ENCODE peak calls at places on chromosome 3, in ten cellular contexts. H is fibroblast of mammary gland, V is BE2C, R is Calu3, D is tibial artery, X is type B pancreatic cell, Y is breast epithelium, G is pancreas, O is natural killer cell, M is mammary epithelial cell. Q is an unnamed sample.

GRCh38 chr3:50008931-50009330 is 69.0 kb downstream of the RBM6 start:
- DNase-seq in M (peak), R (no peak), X (no peak), D (no peak), G (no peak), V (no peak), H (peak), Y (no peak), O (no peak), Q (no peak)

GRCh38 chr3:108183178-108183577 is 39.0 kb downstream of the IFT57 start:
- DNase-seq in O (no peak), V (no peak), G (no peak), D (no peak), Y (no peak), M (no peak), H (peak), X (no peak), R (no peak), Q (no peak)

GRCh38 chr3:193655827-193656433 is 62.9 kb downstream of the OPA1 start:
- DNase-seq in X (no peak), O (no peak), H (no peak), V (no peak), R (no peak), D (no peak), Y (no peak), M (no peak), G (no peak), Q (no peak)

GRCh38 chr3:142976621-142977398 is 13.3 kb upstream of the PAQR9 start:
- DNase-seq in G (peak), V (peak), O (no peak), D (peak), H (peak), Y (peak), M (peak), R (peak), X (no peak), Q (peak)

GRCh38 chr3:197522881-197523342 is 32.9 kb downstream of the BDH1 start:
- DNase-seq in M (no peak), G (no peak), V (no peak), D (no peak), H (peak), X (no peak), R (no peak), Y (peak), O (no peak), Q (no peak)

GRCh38 chr3:140292684-140293083 is 357.7 kb downstream of the CLSTN2 start:
- DNase-seq in R (no peak), Y (no peak), O (no peak), X (no peak), M (peak), G (no peak), D (no peak), H (peak), V (peak), Q (no peak)

GRCh38 chr3:187293514-187293870 is 2.0 kb upstream of the MASP1 start:
- DNase-seq in R (no peak), V (no peak), D (no peak), O (no peak), M (no peak), H (peak), X (no peak), G (no peak), Y (no peak), Q (no peak)

GRCh38 chr3:99119312-99119810 is 217.9 kb upstream of the DCBLD2 start:
- DNase-seq in X (no peak), V (no peak), H (peak), G (no peak), M (peak), Y (no peak), R (no peak), O (no peak), D (no peak), Q (no peak)

GRCh38 chr3:183159319-183159718 is 3.2 kb downstream of the LAMP3 start:
- DNase-seq in O (no peak), M (no peak), Y (no peak), X (no peak), V (no peak), G (no peak), H (no peak), R (peak), D (no peak), Q (no peak)

GRCh38 chr3:10848261-10848660 is 32.2 kb downstream of the SLC6A11 start:
- DNase-seq in M (peak), G (no peak), X (no peak), D (no peak), H (no peak), V (no peak), Y (no peak), R (no peak), O (no peak), Q (no peak)

GRCh38 chr3:31891876-31892455 is 89.1 kb downstream of the OSBPL10 start:
- DNase-seq in G (no peak), V (no peak), R (no peak), D (no peak), O (no peak), X (no peak), H (no peak), Y (no peak), M (no peak), Q (no peak)

GRCh38 chr3:168249539-168250414 is 154.1 kb upstream of the GOLIM4 start:
- DNase-seq in X (peak), O (no peak), H (peak), V (peak), Y (peak), G (peak), D (peak), R (peak), M (peak), Q (peak)
- TF ChIP-seq CTCF in X (peak), O (no peak), H (peak), V (peak), Y (no peak), G (no peak), D (no peak), R (peak), M (no peak), Q (peak)

GRCh38 chr3:141465221-141465620 is 21.6 kb upstream of the RASA2 start:
- DNase-seq in V (no peak), O (no peak), R (no peak), H (peak), M (no peak), X (no peak), G (no peak), D (no peak), Y (no peak), Q (no peak)
- TF ChIP-seq CTCF in V (peak), O (no peak), R (no peak), H (peak), M (peak), X (peak), G (no peak), D (no peak), Y (no peak), Q (no peak)

GRCh38 chr3:46463868-46464241 is 850 bp downstream of the LTF start:
- DNase-seq in V (no peak), H (no peak), M (no peak), R (no peak), Y (no peak), D (no peak), O (no peak), X (no peak), G (no peak), Q (no peak)

GRCh38 chr3:46460051-46460450 is 4.7 kb downstream of the LTF start:
- DNase-seq in Y (no peak), X (no peak), M (peak), V (no peak), H (no peak), D (no peak), G (no peak), R (no peak), O (no peak), Q (no peak)

GRCh38 chr3:46463120-46463867 is 1.4 kb downstream of the LTF start:
- DNase-seq in D (no peak), H (no peak), G (no peak), O (no peak), R (no peak), X (no peak), M (no peak), Y (no peak), V (no peak), Q (no peak)

GRCh38 chr3:46464326-46465195 is at the start of gene LTF:
- DNase-seq in X (no peak), H (no peak), V (no peak), D (no peak), G (no peak), Y (no peak), M (no peak), O (no peak), R (no peak), Q (no peak)

GRCh38 chr3:46461971-46462910 is 2.5 kb downstream of the LTF start:
- DNase-seq in V (no peak), R (no peak), G (no peak), O (no peak), H (no peak), D (no peak), M (peak), Y (no peak), X (no peak), Q (no peak)
- TF ChIP-seq CTCF in V (no peak), R (no peak), G (no peak), O (no peak), H (no peak), D (no peak), M (no peak), Y (no peak), X (no peak), Q (no peak)

DNA sequence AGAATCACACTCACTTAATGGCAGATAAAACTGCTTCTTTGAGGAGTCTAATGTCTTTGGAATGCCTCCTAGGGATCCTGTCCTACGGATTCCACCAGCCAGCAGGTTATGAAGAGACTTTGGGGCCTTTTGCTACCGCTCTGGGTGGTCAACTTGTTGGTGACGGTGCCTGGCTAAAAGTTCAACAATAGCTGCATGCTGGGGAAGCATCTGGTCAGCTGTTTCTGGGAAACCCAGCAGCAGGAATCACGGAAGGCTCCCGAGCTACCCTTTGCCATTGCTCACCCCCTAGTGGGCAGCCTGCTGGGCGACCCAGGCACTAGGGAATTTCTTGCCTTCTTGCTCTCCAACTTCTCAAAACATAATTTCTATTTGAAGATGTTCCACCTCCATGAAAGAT is 263.3 kb downstream of the NEK10 start:
- DNase-seq in Y (no peak), O (no peak), D (no peak), G (peak), X (no peak), R (peak), V (no peak), M (no peak), H (no peak), Q (no peak)
- TF ChIP-seq CTCF in Y (no peak), O (no peak), D (no peak), G (no peak), X (peak), R (peak), V (no peak), M (no peak), H (no peak), Q (no peak)

GRCh38 chr3:129625071-129625874 is 18.8 kb upstream of the PLXND1 start:
- DNase-seq in R (no peak), O (peak), Y (peak), V (peak), M (no peak), G (no peak), H (no peak), D (peak), X (no peak), Q (no peak)
- TF ChIP-seq CTCF in R (peak), O (no peak), Y (no peak), V (peak), M (no peak), G (no peak), H (peak), D (no peak), X (no peak), Q (no peak)

GRCh38 chr3:127549826-127550487 is 40.6 kb downstream of the TPRA1 start:
- DNase-seq in O (no peak), M (no peak), G (no peak), D (no peak), Y (no peak), V (no peak), X (no peak), R (no peak), H (no peak), Q (no peak)
- TF ChIP-seq CTCF in O (no peak), M (no peak), G (no peak), D (no peak), Y (no peak), V (no peak), X (no peak), R (no peak), H (no peak), Q (no peak)

Q was measured in CD14-positive monocyte.